ENCODE peak calls at places on chromosome 12, in six cellular contexts. J, E, A, Q, F and B are unnamed samples.
A peak's percentile ranks its signal among the peaks of the same experiment; 100 is the strongest.

GRCh38 chr12:67449591-67450052 is 180.5 kb downstream of the CAND1 start:
- DNase-seq in J (no peak), E (no peak), A (no peak), Q (no peak), F (no peak), B (no peak)

GRCh38 chr12:27779416-27779815 is 617 bp upstream of the KLHL42 start:
- DNase-seq in J (no peak), E (no peak), A (no peak), Q (no peak), F (no peak), B (no peak)

GRCh38 chr12:31234053-31234835 is 91.7 kb downstream of the SINHCAF start:
- DNase-seq in J (no peak), E (no peak), A (no peak), Q (no peak), F (no peak), B (peak; percentile 38)

GRCh38 chr12:105107176-105107496 is 395 bp upstream of the WASHC4 start:
- DNase-seq in J (no peak), E (no peak), A (no peak), Q (no peak), F (no peak), B (no peak)

GRCh38 chr12:65505321-65506121 is 227.0 kb downstream of the MSRB3 start:
- DNase-seq in J (no peak), E (peak; percentile 53), A (no peak), Q (no peak), F (no peak), B (peak; percentile 59)

GRCh38 chr12:6476496-6476895 is 6.0 kb upstream of the VAMP1 start:
- DNase-seq in J (peak; percentile 67), E (peak; percentile 66), A (peak; percentile 27), Q (no peak), F (no peak), B (peak; percentile 84)

GRCh38 chr12:75058228-75058627 is 151.4 kb downstream of the KCNC2 start:
- DNase-seq in J (no peak), E (no peak), A (no peak), Q (no peak), F (no peak), B (no peak)

GRCh38 chr12:49548822-49549648 is 10.2 kb downstream of the KCNH3 start:
- DNase-seq in J (no peak), E (no peak), A (no peak), Q (no peak), F (no peak), B (peak; percentile 53)

GRCh38 chr12:130128764-130129735 is 33.2 kb upstream of the FZD10 start:
- DNase-seq in J (no peak), E (peak; percentile 61), A (no peak), Q (no peak), F (peak; percentile 17), B (no peak)

GRCh38 chr12:63238892-63239291 is 87.9 kb upstream of the AVPR1A start:
- DNase-seq in J (no peak), E (peak; percentile 65), A (no peak), Q (no peak), F (no peak), B (no peak)

GRCh38 chr12:71664411-71665108 is 459 bp downstream of the THAP2 start:
- DNase-seq in J (no peak), E (peak; percentile 19), A (no peak), Q (no peak), F (no peak), B (no peak)

GRCh38 chr12:18135509-18135908 is 45.5 kb upstream of the RERGL start:
- DNase-seq in J (no peak), E (no peak), A (no peak), Q (no peak), F (no peak), B (no peak)

GRCh38 chr12:31353730-31354708 is 28.1 kb upstream of the SINHCAF start:
- DNase-seq in J (no peak), E (no peak), A (no peak), Q (no peak), F (no peak), B (peak; percentile 15)

GRCh38 chr12:107304588-107305532 is 211.5 kb upstream of the CRY1 start:
- DNase-seq in J (no peak), E (peak; percentile 86), A (no peak), Q (no peak), F (no peak), B (peak; percentile 49)

GRCh38 chr12:47808049-47808448 is 11.7 kb downstream of the HDAC7 start:
- DNase-seq in J (no peak), E (peak; percentile 54), A (no peak), Q (peak; percentile 90), F (peak; percentile 83), B (peak; percentile 49)

GRCh38 chr12:95326450-95326849 is 108.8 kb downstream of the VEZT start:
- DNase-seq in J (no peak), E (no peak), A (peak; percentile 32), Q (no peak), F (no peak), B (no peak)